ENCODE peak calls at places on chromosome 22, in ten cellular contexts. J, G, B, E, A, R, Z, F, I and V are unnamed samples.
A peak's percentile ranks its signal among the peaks of the same experiment; 100 is the strongest.

GRCh38 chr22:44211256-44211945 is 30.7 kb downstream of the PARVG start:
- DNase-seq in J (no peak), G (no peak), B (no peak), E (no peak), A (no peak), R (no peak), Z (no peak), F (no peak), I (no peak), V (no peak)

GRCh38 chr22:41664951-41665350 is 23.7 kb downstream of the SNU13 start:
- DNase-seq in J (no peak), G (no peak), B (no peak), E (no peak), A (no peak), R (no peak), Z (no peak), F (no peak), I (no peak), V (no peak)

GRCh38 chr22:39115976-39116621 is 19.1 kb downstream of the APOBEC3H start:
- DNase-seq in J (no peak), G (no peak), B (no peak), E (no peak), A (no peak), R (no peak), Z (no peak), F (no peak), I (no peak), V (no peak)

GRCh38 chr22:50032941-50033601 is 20.5 kb upstream of the IL17REL start:
- DNase-seq in J (no peak), G (no peak), B (no peak), E (no peak), A (no peak), R (no peak), Z (no peak), F (no peak), I (no peak), V (no peak)

GRCh38 chr22:19233189-19233661 is 54.7 kb upstream of the SLC25A1 start:
- DNase-seq in J (no peak), G (no peak), B (no peak), E (no peak), A (no peak), R (no peak), Z (no peak), F (no peak), I (no peak), V (no peak)

GRCh38 chr22:44049369-44050231 is 25.5 kb downstream of the PARVB start:
- DNase-seq in J (no peak), G (no peak), B (no peak), E (no peak), A (no peak), R (no peak), Z (no peak), F (no peak), I (no peak), V (no peak)

GRCh38 chr22:30332551-30332950 is 5.8 kb upstream of the TBC1D10A start:
- DNase-seq in J (no peak), G (no peak), B (no peak), E (no peak), A (no peak), R (no peak), Z (no peak), F (no peak), I (no peak), V (no peak)

GRCh38 chr22:29457730-29458129 is 19.3 kb downstream of the RFPL1 start:
- DNase-seq in J (no peak), G (peak; percentile 42), B (peak; percentile 62), E (peak; percentile 35), A (peak; percentile 51), R (no peak), Z (peak; percentile 37), F (no peak), I (peak; percentile 21), V (peak; percentile 21)

GRCh38 chr22:11360632-11361031 is 4167.4 kb upstream of the OR11H1 start:
- DNase-seq in J (no peak), G (no peak), B (no peak), E (no peak), A (no peak), R (no peak), Z (no peak), F (no peak), I (no peak), V (no peak)

GRCh38 chr22:19822301-19823117 is 32.2 kb downstream of the GNB1L start:
- DNase-seq in J (no peak), G (no peak), B (no peak), E (no peak), A (no peak), R (peak; percentile 42), Z (no peak), F (no peak), I (no peak), V (no peak)

GRCh38 chr22:43300891-43301676 is 42.1 kb downstream of the SCUBE1 start:
- DNase-seq in J (no peak), G (no peak), B (no peak), E (no peak), A (no peak), R (no peak), Z (no peak), F (no peak), I (no peak), V (no peak)

GRCh38 chr22:49934144-49934890 is 15.9 kb downstream of the CRELD2 start:
- DNase-seq in J (peak; percentile 38), G (peak; percentile 61), B (no peak), E (peak; percentile 91), A (peak; percentile 69), R (peak; percentile 83), Z (peak; percentile 12), F (peak; percentile 52), I (peak; percentile 88), V (peak; percentile 79)

GRCh38 chr22:50581031-50581949 is 1.4 kb downstream of the CHKB start:
- DNase-seq in J (no peak), G (no peak), B (no peak), E (no peak), A (no peak), R (no peak), Z (no peak), F (no peak), I (no peak), V (no peak)

GRCh38 chr22:31302021-31302420 is 9.7 kb upstream of the PIK3IP1 start:
- DNase-seq in J (no peak), G (no peak), B (no peak), E (no peak), A (no peak), R (no peak), Z (no peak), F (no peak), I (no peak), V (no peak)

GRCh38 chr22:29692327-29692640 is 27.5 kb upstream of the CABP7 start:
- DNase-seq in J (no peak), G (no peak), B (no peak), E (no peak), A (no peak), R (no peak), Z (no peak), F (no peak), I (no peak), V (no peak)

GRCh38 chr22:17303840-17304779 is 65.2 kb upstream of the CECR2 start:
- DNase-seq in J (peak; percentile 49), G (no peak), B (no peak), E (no peak), A (no peak), R (peak; percentile 21), Z (no peak), F (peak; percentile 23), I (no peak), V (no peak)

GRCh38 chr22:33579448-33580093 is 340.7 kb downstream of the LARGE1 start:
- DNase-seq in J (no peak), G (peak; percentile 20), B (peak; percentile 53), E (peak; percentile 13), A (peak; percentile 81), R (peak; percentile 68), Z (peak; percentile 38), F (no peak), I (peak; percentile 16), V (peak; percentile 35)